ENCODE peak calls at places on chromosomes 7 and 10, in ten cellular contexts. One of them, this sample, is unnamed.
A peak's percentile ranks its signal among the peaks of the same experiment; 100 is the strongest.

GRCh38 chr7:66167773-66168367 is 37.3 kb upstream of the TPST1 start:
- DNase-seq in smooth muscle cell of the brain vasculature: no peak
- DNase-seq in activated CD8-positive, alpha-beta memory T cell treated with anti-CD3 and anti-CD28 coated beads for 48 hours: no peak
- DNase-seq in activated T-cell treated with anti-CD3 and anti-CD28 coated beads for 1 hour: no peak
- DNase-seq in NCI-H1417: no peak
- DNase-seq in H1: no peak
- DNase-seq in posterior vena cava: no peak
- DNase-seq in ascending aorta: no peak
- DNase-seq in naive B cell: no peak
- DNase-seq in T-helper 2 cell: no peak
- DNase-seq in this sample: no peak

GRCh38 chr10:86536294-86536861 is 14.8 kb upstream of the WAPL start:
- DNase-seq in smooth muscle cell of the brain vasculature: no peak
- DNase-seq in activated CD8-positive, alpha-beta memory T cell treated with anti-CD3 and anti-CD28 coated beads for 48 hours: peak; percentile 13
- DNase-seq in activated T-cell treated with anti-CD3 and anti-CD28 coated beads for 1 hour: peak; percentile 29
- DNase-seq in NCI-H1417: no peak
- DNase-seq in H1: peak; percentile 76
- DNase-seq in posterior vena cava: no peak
- DNase-seq in ascending aorta: no peak
- DNase-seq in naive B cell: peak; percentile 24
- DNase-seq in T-helper 2 cell: peak; percentile 9
- DNase-seq in this sample: peak; percentile 40

GRCh38 chr7:112091768-112092167 is 114.4 kb downstream of the DOCK4 start:
- DNase-seq in smooth muscle cell of the brain vasculature: no peak
- DNase-seq in activated CD8-positive, alpha-beta memory T cell treated with anti-CD3 and anti-CD28 coated beads for 48 hours: no peak
- DNase-seq in activated T-cell treated with anti-CD3 and anti-CD28 coated beads for 1 hour: no peak
- DNase-seq in NCI-H1417: no peak
- DNase-seq in H1: no peak
- DNase-seq in posterior vena cava: no peak
- DNase-seq in ascending aorta: no peak
- DNase-seq in naive B cell: no peak
- DNase-seq in T-helper 2 cell: no peak
- DNase-seq in this sample: no peak

GRCh38 chr10:80278480-80278879 is 11.0 kb downstream of the MAT1A start:
- DNase-seq in smooth muscle cell of the brain vasculature: no peak
- DNase-seq in activated CD8-positive, alpha-beta memory T cell treated with anti-CD3 and anti-CD28 coated beads for 48 hours: no peak
- DNase-seq in activated T-cell treated with anti-CD3 and anti-CD28 coated beads for 1 hour: no peak
- DNase-seq in NCI-H1417: no peak
- DNase-seq in H1: no peak
- DNase-seq in posterior vena cava: no peak
- DNase-seq in ascending aorta: no peak
- DNase-seq in naive B cell: no peak
- DNase-seq in T-helper 2 cell: no peak
- DNase-seq in this sample: no peak

GRCh38 chr7:27189560-27190283 is 4.7 kb upstream of the HOXA11 start:
- DNase-seq in smooth muscle cell of the brain vasculature: no peak
- DNase-seq in activated CD8-positive, alpha-beta memory T cell treated with anti-CD3 and anti-CD28 coated beads for 48 hours: no peak
- DNase-seq in activated T-cell treated with anti-CD3 and anti-CD28 coated beads for 1 hour: no peak
- DNase-seq in NCI-H1417: no peak
- DNase-seq in H1: peak; percentile 64
- DNase-seq in posterior vena cava: no peak
- DNase-seq in ascending aorta: no peak
- DNase-seq in naive B cell: no peak
- DNase-seq in T-helper 2 cell: no peak
- DNase-seq in this sample: no peak

GRCh38 chr7:3092468-3092867 is 48.8 kb upstream of the CARD11 start:
- DNase-seq in smooth muscle cell of the brain vasculature: peak; percentile 6
- DNase-seq in activated CD8-positive, alpha-beta memory T cell treated with anti-CD3 and anti-CD28 coated beads for 48 hours: no peak
- DNase-seq in activated T-cell treated with anti-CD3 and anti-CD28 coated beads for 1 hour: peak; percentile 31
- DNase-seq in NCI-H1417: no peak
- DNase-seq in H1: no peak
- DNase-seq in posterior vena cava: peak; percentile 82
- DNase-seq in ascending aorta: no peak
- DNase-seq in naive B cell: peak; percentile 73
- DNase-seq in T-helper 2 cell: peak; percentile 23
- DNase-seq in this sample: peak; percentile 57

GRCh38 chr10:93894516-93895378 is 969 bp downstream of the SLC35G1 start:
- DNase-seq in smooth muscle cell of the brain vasculature: no peak
- DNase-seq in activated CD8-positive, alpha-beta memory T cell treated with anti-CD3 and anti-CD28 coated beads for 48 hours: no peak
- DNase-seq in activated T-cell treated with anti-CD3 and anti-CD28 coated beads for 1 hour: no peak
- DNase-seq in NCI-H1417: no peak
- DNase-seq in H1: no peak
- DNase-seq in posterior vena cava: no peak
- DNase-seq in ascending aorta: no peak
- DNase-seq in naive B cell: no peak
- DNase-seq in T-helper 2 cell: no peak
- DNase-seq in this sample: no peak

GRCh38 chr10:131495892-131496291 is 184.4 kb upstream of the TCERG1L start:
- DNase-seq in smooth muscle cell of the brain vasculature: no peak
- DNase-seq in activated CD8-positive, alpha-beta memory T cell treated with anti-CD3 and anti-CD28 coated beads for 48 hours: no peak
- DNase-seq in activated T-cell treated with anti-CD3 and anti-CD28 coated beads for 1 hour: no peak
- DNase-seq in NCI-H1417: no peak
- DNase-seq in H1: no peak
- DNase-seq in posterior vena cava: no peak
- DNase-seq in ascending aorta: no peak
- DNase-seq in naive B cell: no peak
- DNase-seq in T-helper 2 cell: no peak
- DNase-seq in this sample: no peak

GRCh38 chr7:132092106-132092505 is 484.2 kb downstream of the PLXNA4 start:
- DNase-seq in smooth muscle cell of the brain vasculature: no peak
- DNase-seq in activated CD8-positive, alpha-beta memory T cell treated with anti-CD3 and anti-CD28 coated beads for 48 hours: no peak
- DNase-seq in activated T-cell treated with anti-CD3 and anti-CD28 coated beads for 1 hour: no peak
- DNase-seq in NCI-H1417: peak; percentile 75
- DNase-seq in H1: no peak
- DNase-seq in posterior vena cava: no peak
- DNase-seq in ascending aorta: no peak
- DNase-seq in naive B cell: no peak
- DNase-seq in T-helper 2 cell: no peak
- DNase-seq in this sample: no peak

This sample was measured in effector CD8-positive, alpha-beta T cell.